ENCODE peak calls at places on chromosomes 2 and 18, in eight cellular contexts. One of them, this sample, is unnamed.

GRCh38 chr2:239523944-239524310 is 123.1 kb upstream of the HDAC4 start:
- DNase-seq in A549: no peak
- DNase-seq in cardiac muscle cell: no peak
- DNase-seq in heart right ventricle: no peak
- DNase-seq in transverse colon: no peak
- DNase-seq in neural progenitor cell: no peak
- DNase-seq in CD8-positive, alpha-beta T cell: no peak
- DNase-seq in AG04450: no peak
- DNase-seq in this sample: no peak

GRCh38 chr2:186544255-186544675 is 45.6 kb upstream of the ITGAV start:
- DNase-seq in A549: peak; percentile 85
- DNase-seq in cardiac muscle cell: peak; percentile 28
- DNase-seq in heart right ventricle: no peak
- DNase-seq in transverse colon: no peak
- DNase-seq in neural progenitor cell: peak; percentile 45
- DNase-seq in CD8-positive, alpha-beta T cell: no peak
- DNase-seq in AG04450: peak; percentile 68
- DNase-seq in this sample: peak; percentile 96

GRCh38 chr18:28884304-28884703 is 707.4 kb upstream of the CDH2 start:
- DNase-seq in A549: no peak
- DNase-seq in cardiac muscle cell: no peak
- DNase-seq in heart right ventricle: no peak
- DNase-seq in transverse colon: no peak
- DNase-seq in neural progenitor cell: no peak
- DNase-seq in CD8-positive, alpha-beta T cell: no peak
- DNase-seq in AG04450: no peak
- DNase-seq in this sample: no peak

GRCh38 chr2:86371482-86372002 is 34.1 kb upstream of the REEP1 start:
- DNase-seq in A549: no peak
- DNase-seq in cardiac muscle cell: no peak
- DNase-seq in heart right ventricle: no peak
- DNase-seq in transverse colon: no peak
- DNase-seq in neural progenitor cell: no peak
- DNase-seq in CD8-positive, alpha-beta T cell: no peak
- DNase-seq in AG04450: no peak
- DNase-seq in this sample: no peak

GRCh38 chr2:236366406-236366805 is 102.2 kb upstream of the ASB18 start:
- DNase-seq in A549: no peak
- DNase-seq in cardiac muscle cell: no peak
- DNase-seq in heart right ventricle: no peak
- DNase-seq in transverse colon: no peak
- DNase-seq in neural progenitor cell: no peak
- DNase-seq in CD8-positive, alpha-beta T cell: peak; percentile 45
- DNase-seq in AG04450: no peak
- DNase-seq in this sample: no peak

GRCh38 chr18:21111351-21112139 is at the start of gene ROCK1:
- DNase-seq in A549: peak; percentile 93
- DNase-seq in cardiac muscle cell: peak; percentile 98
- DNase-seq in heart right ventricle: peak; percentile 99
- DNase-seq in transverse colon: peak; percentile 99
- DNase-seq in neural progenitor cell: peak; percentile 98
- DNase-seq in CD8-positive, alpha-beta T cell: peak; percentile 99
- DNase-seq in AG04450: peak; percentile 95
- DNase-seq in this sample: peak; percentile 95

GRCh38 chr18:45282101-45282812 is 333.0 kb upstream of the SLC14A2 start:
- DNase-seq in A549: peak; percentile 4
- DNase-seq in cardiac muscle cell: no peak
- DNase-seq in heart right ventricle: no peak
- DNase-seq in transverse colon: no peak
- DNase-seq in neural progenitor cell: no peak
- DNase-seq in CD8-positive, alpha-beta T cell: no peak
- DNase-seq in AG04450: no peak
- DNase-seq in this sample: no peak

GRCh38 chr2:9366041-9366440 is 57.3 kb downstream of the ITGB1BP1 start:
- DNase-seq in A549: no peak
- DNase-seq in cardiac muscle cell: no peak
- DNase-seq in heart right ventricle: no peak
- DNase-seq in transverse colon: no peak
- DNase-seq in neural progenitor cell: no peak
- DNase-seq in CD8-positive, alpha-beta T cell: no peak
- DNase-seq in AG04450: no peak
- DNase-seq in this sample: no peak

GRCh38 chr2:79717364-79718007 is 204.6 kb downstream of the CTNNA2 start:
- DNase-seq in A549: peak; percentile 73
- DNase-seq in cardiac muscle cell: peak; percentile 14
- DNase-seq in heart right ventricle: no peak
- DNase-seq in transverse colon: no peak
- DNase-seq in neural progenitor cell: peak; percentile 10
- DNase-seq in CD8-positive, alpha-beta T cell: no peak
- DNase-seq in AG04450: peak; percentile 63
- DNase-seq in this sample: peak; percentile 52

GRCh38 chr2:224442092-224442999 is 40.4 kb upstream of the FAM124B start:
- DNase-seq in A549: no peak
- DNase-seq in cardiac muscle cell: no peak
- DNase-seq in heart right ventricle: no peak
- DNase-seq in transverse colon: peak; percentile 14
- DNase-seq in neural progenitor cell: no peak
- DNase-seq in CD8-positive, alpha-beta T cell: peak; percentile 25
- DNase-seq in AG04450: no peak
- DNase-seq in this sample: peak; percentile 5

GRCh38 chr2:161976300-161976699 is 97.7 kb downstream of the DPP4 start:
- DNase-seq in A549: no peak
- DNase-seq in cardiac muscle cell: no peak
- DNase-seq in heart right ventricle: no peak
- DNase-seq in transverse colon: no peak
- DNase-seq in neural progenitor cell: no peak
- DNase-seq in CD8-positive, alpha-beta T cell: no peak
- DNase-seq in AG04450: no peak
- DNase-seq in this sample: no peak

GRCh38 chr2:7083580-7084509 is 166.6 kb downstream of the RNF144A start:
- DNase-seq in A549: peak; percentile 64
- DNase-seq in cardiac muscle cell: peak; percentile 12
- DNase-seq in heart right ventricle: no peak
- DNase-seq in transverse colon: no peak
- DNase-seq in neural progenitor cell: peak; percentile 60
- DNase-seq in CD8-positive, alpha-beta T cell: no peak
- DNase-seq in AG04450: no peak
- DNase-seq in this sample: peak; percentile 37

GRCh38 chr2:84792856-84793522 is 87.9 kb downstream of the TRABD2A start:
- DNase-seq in A549: peak; percentile 10
- DNase-seq in cardiac muscle cell: no peak
- DNase-seq in heart right ventricle: no peak
- DNase-seq in transverse colon: no peak
- DNase-seq in neural progenitor cell: no peak
- DNase-seq in CD8-positive, alpha-beta T cell: no peak
- DNase-seq in AG04450: no peak
- DNase-seq in this sample: no peak

GRCh38 chr2:26139269-26140183 is 33.4 kb upstream of the GAREM2 start:
- DNase-seq in A549: peak; percentile 44
- DNase-seq in cardiac muscle cell: no peak
- DNase-seq in heart right ventricle: no peak
- DNase-seq in transverse colon: peak; percentile 43
- DNase-seq in neural progenitor cell: no peak
- DNase-seq in CD8-positive, alpha-beta T cell: no peak
- DNase-seq in AG04450: no peak
- DNase-seq in this sample: no peak

GRCh38 chr2:217990389-217990788 is 12.4 kb downstream of the TNS1 start:
- DNase-seq in A549: no peak
- DNase-seq in cardiac muscle cell: no peak
- DNase-seq in heart right ventricle: no peak
- DNase-seq in transverse colon: no peak
- DNase-seq in neural progenitor cell: no peak
- DNase-seq in CD8-positive, alpha-beta T cell: no peak
- DNase-seq in AG04450: no peak
- DNase-seq in this sample: no peak

GRCh38 chr2:217988014-217988839 is 14.6 kb downstream of the TNS1 start:
- DNase-seq in A549: peak; percentile 56
- DNase-seq in cardiac muscle cell: peak; percentile 85
- DNase-seq in heart right ventricle: peak; percentile 91
- DNase-seq in transverse colon: peak; percentile 86
- DNase-seq in neural progenitor cell: peak; percentile 86
- DNase-seq in CD8-positive, alpha-beta T cell: peak; percentile 49
- DNase-seq in AG04450: no peak
- DNase-seq in this sample: peak; percentile 82

GRCh38 chr2:217989221-217989948 is 13.4 kb downstream of the TNS1 start:
- DNase-seq in A549: no peak
- DNase-seq in cardiac muscle cell: no peak
- DNase-seq in heart right ventricle: no peak
- DNase-seq in transverse colon: no peak
- DNase-seq in neural progenitor cell: no peak
- DNase-seq in CD8-positive, alpha-beta T cell: no peak
- DNase-seq in AG04450: no peak
- DNase-seq in this sample: no peak

GRCh38 chr2:217987391-217987790 is 15.4 kb downstream of the TNS1 start:
- DNase-seq in A549: no peak
- DNase-seq in cardiac muscle cell: no peak
- DNase-seq in heart right ventricle: no peak
- DNase-seq in transverse colon: no peak
- DNase-seq in neural progenitor cell: no peak
- DNase-seq in CD8-positive, alpha-beta T cell: no peak
- DNase-seq in AG04450: no peak
- DNase-seq in this sample: no peak

DNA sequence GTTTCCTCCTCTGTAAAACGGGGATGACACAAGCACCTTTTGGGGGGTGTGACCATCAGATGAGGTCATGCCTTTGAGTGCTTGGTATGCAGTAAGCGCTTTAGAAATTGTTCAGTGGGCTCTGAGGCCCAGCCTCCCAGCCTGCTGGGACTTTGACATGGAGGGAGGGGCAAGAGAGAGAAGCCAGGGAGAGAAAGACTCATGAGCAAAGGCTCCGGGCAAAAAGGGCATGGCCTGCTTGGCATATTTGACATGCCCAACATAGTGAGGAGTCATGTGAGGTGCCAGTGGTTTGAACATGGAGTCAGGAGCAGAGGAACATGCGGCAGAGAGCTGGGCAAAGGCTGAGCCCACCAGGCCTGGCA is 14.0 kb downstream of the TNS1 start:
- DNase-seq in A549: no peak
- DNase-seq in cardiac muscle cell: no peak
- DNase-seq in heart right ventricle: no peak
- DNase-seq in transverse colon: no peak
- DNase-seq in neural progenitor cell: no peak
- DNase-seq in CD8-positive, alpha-beta T cell: no peak
- DNase-seq in AG04450: no peak
- DNase-seq in this sample: no peak
- TF ChIP-seq CTCF in A549: peak; percentile 2
- TF ChIP-seq CTCF in cardiac muscle cell: no peak
- TF ChIP-seq CTCF in heart right ventricle: no peak
- TF ChIP-seq CTCF in transverse colon: no peak
- TF ChIP-seq CTCF in neural progenitor cell: peak; percentile 24
- TF ChIP-seq CTCF in CD8-positive, alpha-beta T cell: no peak
- TF ChIP-seq CTCF in AG04450: no peak
- TF ChIP-seq CTCF in this sample: no peak

GRCh38 chr18:59220784-59221765 is 1.1 kb downstream of the GRP start:
- DNase-seq in A549: no peak
- DNase-seq in cardiac muscle cell: peak; percentile 28
- DNase-seq in heart right ventricle: no peak
- DNase-seq in transverse colon: no peak
- DNase-seq in neural progenitor cell: peak; percentile 59
- DNase-seq in CD8-positive, alpha-beta T cell: no peak
- DNase-seq in AG04450: no peak
- DNase-seq in this sample: no peak
- H3K4me3 ChIP-seq in A549: no peak overlapping the region
- H3K4me3 ChIP-seq in cardiac muscle cell: peak overlapping the region; percentile 14
- H3K4me3 ChIP-seq in heart right ventricle: peak overlapping the region; percentile 24
- H3K4me3 ChIP-seq in transverse colon: no peak overlapping the region
- H3K4me3 ChIP-seq in neural progenitor cell: peak overlapping the region; percentile 60
- H3K4me3 ChIP-seq in CD8-positive, alpha-beta T cell: no peak overlapping the region
- H3K4me3 ChIP-seq in AG04450: no peak overlapping the region
- H3K4me3 ChIP-seq in this sample: no peak overlapping the region

DNA sequence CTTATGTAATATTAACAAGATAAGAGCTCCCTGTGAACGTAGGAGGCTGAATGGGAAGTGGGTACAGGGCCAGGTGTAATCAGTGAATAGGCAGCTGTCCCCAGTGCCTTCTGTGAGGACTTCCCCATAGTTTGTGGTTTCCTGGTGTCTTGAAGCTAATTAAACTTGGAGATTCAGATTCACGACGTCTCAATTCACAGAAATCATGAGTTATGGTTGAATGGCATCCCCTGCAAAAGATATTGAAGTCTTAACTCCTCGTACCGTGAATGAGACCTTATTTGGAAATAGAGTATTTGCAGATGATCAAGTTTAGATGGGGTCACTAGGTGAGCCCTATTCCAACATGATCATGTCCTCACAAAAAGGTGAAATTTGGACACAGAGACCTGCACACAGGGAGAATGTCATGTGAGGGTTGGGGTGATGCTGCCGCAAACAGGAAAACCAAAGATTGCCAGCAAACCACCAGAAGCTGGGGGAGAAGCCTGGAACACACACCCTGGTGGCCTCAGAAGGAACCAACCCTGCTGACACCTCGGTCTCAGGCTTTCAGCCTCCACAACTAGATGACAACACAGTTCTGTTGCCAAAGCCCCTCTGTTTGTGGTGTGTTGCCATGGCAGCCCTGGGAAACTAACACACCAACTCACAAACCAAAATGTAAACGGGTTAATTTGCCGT is 13.2 kb downstream of the ARL4C start:
- DNase-seq in A549: peak; percentile 43
- DNase-seq in cardiac muscle cell: no peak
- DNase-seq in heart right ventricle: no peak
- DNase-seq in transverse colon: peak; percentile 53
- DNase-seq in neural progenitor cell: peak; percentile 15
- DNase-seq in CD8-positive, alpha-beta T cell: peak; percentile 92
- DNase-seq in AG04450: no peak
- DNase-seq in this sample: no peak
- TF ChIP-seq CTCF in A549: no peak
- TF ChIP-seq CTCF in cardiac muscle cell: peak; percentile 4
- TF ChIP-seq CTCF in heart right ventricle: no peak
- TF ChIP-seq CTCF in transverse colon: peak; percentile 24
- TF ChIP-seq CTCF in neural progenitor cell: peak; percentile 20
- TF ChIP-seq CTCF in CD8-positive, alpha-beta T cell: peak; percentile 70
- TF ChIP-seq CTCF in AG04450: peak; percentile 24
- TF ChIP-seq CTCF in this sample: peak; percentile 8

GRCh38 chr2:157441072-157441454 is 2.8 kb downstream of the CYTIP start:
- DNase-seq in A549: no peak
- DNase-seq in cardiac muscle cell: no peak
- DNase-seq in heart right ventricle: peak; percentile 21
- DNase-seq in transverse colon: peak; percentile 32
- DNase-seq in neural progenitor cell: no peak
- DNase-seq in CD8-positive, alpha-beta T cell: peak; percentile 63
- DNase-seq in AG04450: no peak
- DNase-seq in this sample: peak; percentile 49

GRCh38 chr2:157442136-157442535 is 1.8 kb downstream of the CYTIP start:
- DNase-seq in A549: no peak
- DNase-seq in cardiac muscle cell: no peak
- DNase-seq in heart right ventricle: no peak
- DNase-seq in transverse colon: no peak
- DNase-seq in neural progenitor cell: no peak
- DNase-seq in CD8-positive, alpha-beta T cell: no peak
- DNase-seq in AG04450: no peak
- DNase-seq in this sample: no peak

GRCh38 chr2:157438907-157439791 is 4.7 kb downstream of the CYTIP start:
- DNase-seq in A549: no peak
- DNase-seq in cardiac muscle cell: peak; percentile 19
- DNase-seq in heart right ventricle: no peak
- DNase-seq in transverse colon: no peak
- DNase-seq in neural progenitor cell: no peak
- DNase-seq in CD8-positive, alpha-beta T cell: no peak
- DNase-seq in AG04450: no peak
- DNase-seq in this sample: peak; percentile 72

GRCh38 chr2:157440404-157441071 is 3.4 kb downstream of the CYTIP start:
- DNase-seq in A549: no peak
- DNase-seq in cardiac muscle cell: no peak
- DNase-seq in heart right ventricle: no peak
- DNase-seq in transverse colon: peak; percentile 37
- DNase-seq in neural progenitor cell: no peak
- DNase-seq in CD8-positive, alpha-beta T cell: no peak
- DNase-seq in AG04450: no peak
- DNase-seq in this sample: no peak

GRCh38 chr2:157439792-157440186 is 4.1 kb downstream of the CYTIP start:
- DNase-seq in A549: no peak
- DNase-seq in cardiac muscle cell: no peak
- DNase-seq in heart right ventricle: no peak
- DNase-seq in transverse colon: peak; percentile 35
- DNase-seq in neural progenitor cell: no peak
- DNase-seq in CD8-positive, alpha-beta T cell: peak; percentile 34
- DNase-seq in AG04450: no peak
- DNase-seq in this sample: no peak
- H3K4me3 ChIP-seq in A549: no peak overlapping the region
- H3K4me3 ChIP-seq in cardiac muscle cell: no peak overlapping the region
- H3K4me3 ChIP-seq in heart right ventricle: no peak overlapping the region
- H3K4me3 ChIP-seq in transverse colon: no peak overlapping the region
- H3K4me3 ChIP-seq in neural progenitor cell: no peak overlapping the region
- H3K4me3 ChIP-seq in CD8-positive, alpha-beta T cell: peak overlapping the region; percentile 80
- H3K4me3 ChIP-seq in AG04450: no peak overlapping the region
- H3K4me3 ChIP-seq in this sample: no peak overlapping the region

This sample was measured in fibroblast of the aortic adventitia.